ENCODE peak calls at places on chromosomes 1 and 21, in four cellular contexts. N is brain microvascular endothelial cell, P is prostate gland, A is colonic mucosa. L is an unnamed sample.

GRCh38 chr1:175116210-175116798 is 48.7 kb downstream of the TNN start:
- DNase-seq in P (no peak), N (no peak), A (no peak), L (no peak)

GRCh38 chr1:239987103-239987745 is 104.5 kb upstream of the FMN2 start:
- DNase-seq in N (peak; percentile 67), A (peak; percentile 30), P (no peak), L (no peak)

GRCh38 chr1:238681451-238681850 is 704.9 kb upstream of the CHRM3 start:
- DNase-seq in P (no peak), A (no peak), N (peak; percentile 64), L (peak; percentile 42)

GRCh38 chr1:224430511-224431113 is 4.0 kb downstream of the WDR26 start:
- DNase-seq in N (peak; percentile 67), P (no peak), A (peak; percentile 58), L (no peak)

GRCh38 chr1:81699234-81699633 is 101.5 kb upstream of the ADGRL2 start:
- DNase-seq in P (peak; percentile 41), A (no peak), N (peak; percentile 80), L (peak; percentile 16)

GRCh38 chr1:114113801-114114750 is 39.6 kb downstream of the SYT6 start:
- DNase-seq in P (no peak), A (no peak), N (peak; percentile 73), L (no peak)

GRCh38 chr1:168343566-168343965 is 62.9 kb downstream of the TBX19 start:
- DNase-seq in A (no peak), P (no peak), N (no peak), L (no peak)

GRCh38 chr1:25100151-25100841 is 132.0 kb downstream of the SYF2 start:
- DNase-seq in A (no peak), N (no peak), P (no peak), L (no peak)

GRCh38 chr1:34320081-34320480 is 143.4 kb downstream of the C1orf94 start:
- DNase-seq in P (no peak), A (no peak), N (no peak), L (no peak)

GRCh38 chr1:64356636-64357256 is 113.2 kb upstream of the CACHD1 start:
- DNase-seq in P (no peak), N (no peak), A (no peak), L (no peak)

GRCh38 chr1:192786617-192787016 is 22.2 kb upstream of the RGS2 start:
- DNase-seq in A (no peak), P (no peak), N (no peak), L (no peak)

GRCh38 chr21:44709426-44710293 is 1.7 kb downstream of the TSPEAR start:
- DNase-seq in A (peak; percentile 12), P (no peak), N (no peak), L (no peak)
- H3K4me3 ChIP-seq in A (no peak overlapping the region), P (no peak overlapping the region), N (no peak overlapping the region), L (no peak overlapping the region)

GRCh38 chr1:236394905-236395779 is 1.1 kb downstream of the EDARADD start:
- DNase-seq in A (peak; percentile 24), N (no peak), P (peak; percentile 52), L (no peak)
- TF ChIP-seq CTCF in A (no peak), N (no peak), P (no peak), L (no peak)

DNA sequence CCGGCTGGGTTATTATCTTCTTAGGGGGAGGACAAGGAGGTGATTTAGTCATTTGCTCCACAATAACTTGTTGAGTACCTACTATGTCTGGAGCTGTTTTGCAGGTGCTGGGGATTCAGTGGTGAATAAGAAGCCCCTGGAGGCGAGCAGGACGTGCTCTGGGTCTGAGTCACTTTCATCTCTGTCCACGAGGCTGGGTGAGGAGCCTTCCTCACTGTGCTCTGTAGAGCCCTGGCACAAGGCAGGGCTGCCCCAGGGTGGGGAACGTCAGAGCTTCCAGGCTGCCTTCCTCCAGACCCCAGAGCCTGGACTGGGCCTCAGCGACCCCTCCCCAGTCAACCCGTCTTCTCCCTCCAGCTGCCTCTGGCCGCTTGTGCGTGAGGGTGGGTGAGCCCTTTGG is 2.5 kb upstream of the PADI6 start:
- DNase-seq in P (no peak), N (peak; percentile 19), A (no peak), L (peak; percentile 0)
- H3K4me3 ChIP-seq in P (no peak overlapping the region), N (no peak overlapping the region), A (no peak overlapping the region), L (no peak overlapping the region)

GRCh38 chr1:14113271-14113670 is 413.3 kb downstream of the PRDM2 start:
- DNase-seq in N (no peak), P (no peak), A (no peak), L (no peak)

GRCh38 chr1:14111121-14111520 is 411.1 kb downstream of the PRDM2 start:
- DNase-seq in N (no peak), P (no peak), A (no peak), L (no peak)

GRCh38 chr1:14112613-14113012 is 412.6 kb downstream of the PRDM2 start:
- DNase-seq in N (no peak), A (no peak), P (no peak), L (no peak)

GRCh38 chr1:14115976-14116375 is 416.0 kb downstream of the PRDM2 start:
- DNase-seq in A (no peak), P (no peak), N (no peak), L (no peak)

DNA sequence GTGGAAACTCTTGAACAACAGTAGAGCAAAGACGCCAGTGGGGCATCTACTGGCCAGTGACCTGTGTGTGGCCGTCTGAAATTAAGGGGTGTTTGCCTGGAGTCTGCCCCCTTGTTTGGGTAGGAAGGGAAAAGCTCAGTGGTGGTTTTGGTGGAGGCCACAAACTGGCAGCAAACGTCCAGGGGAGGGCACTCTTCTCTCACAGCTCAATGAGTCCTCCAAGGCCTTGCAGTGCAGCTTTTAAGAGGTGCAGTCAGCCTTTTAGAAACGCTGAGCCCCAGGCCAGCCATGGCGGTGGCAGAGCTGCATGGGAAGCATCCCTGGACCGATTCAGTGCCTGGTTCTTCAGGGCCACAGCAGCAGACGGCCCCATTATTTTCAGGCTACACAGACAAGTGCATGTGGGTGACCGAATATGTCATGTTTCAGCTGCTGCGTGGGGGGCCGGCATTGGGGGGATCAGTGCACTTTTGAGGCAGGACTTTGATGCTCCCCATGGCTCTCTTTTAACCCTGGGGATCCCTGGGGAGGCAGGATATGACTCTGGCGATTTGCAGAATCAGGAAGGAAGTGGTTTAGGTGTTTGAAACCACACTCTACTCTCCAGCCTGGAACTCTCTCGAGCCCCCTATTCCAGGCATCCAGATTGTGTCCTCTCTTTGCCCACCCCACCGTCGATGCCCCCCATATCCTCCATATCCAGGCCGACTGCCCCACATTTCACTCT is 414.0 kb downstream of the PRDM2 start:
- DNase-seq in P (peak; percentile 33), N (no peak), A (peak; percentile 35), L (no peak)
- TF ChIP-seq CTCF in P (peak; percentile 59), N (no peak), A (no peak), L (peak; percentile 41)

DNA sequence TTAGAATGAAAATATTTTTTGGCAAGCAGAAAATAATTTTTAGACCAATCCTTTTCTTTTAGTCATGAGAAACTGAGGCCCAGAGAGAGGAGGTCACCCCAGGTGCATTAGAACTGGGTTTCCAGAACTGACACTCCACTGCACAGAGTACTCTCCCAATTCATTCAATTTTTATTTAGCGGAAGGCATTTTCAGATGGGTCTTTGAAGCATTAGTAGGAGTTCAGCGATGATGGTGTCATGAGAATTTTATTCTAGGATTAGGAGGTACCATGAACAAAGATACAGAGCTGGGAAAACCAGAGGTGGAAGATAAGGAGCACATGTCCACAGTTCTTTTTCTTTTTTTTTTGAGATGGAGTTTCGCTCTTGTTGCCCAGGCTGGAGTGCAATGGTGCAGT is 2.3 kb downstream of the PCSK9 start:
- DNase-seq in P (no peak), A (no peak), N (no peak), L (no peak)
- H3K4me3 ChIP-seq in P (no peak overlapping the region), A (peak overlapping the region; percentile 57), N (no peak overlapping the region), L (no peak overlapping the region)

GRCh38 chr1:158112994-158113758 is 67.5 kb upstream of the CD1D start:
- DNase-seq in N (no peak), A (peak; percentile 42), P (no peak), L (no peak)
- TF ChIP-seq CTCF in N (peak; percentile 24), A (peak; percentile 42), P (peak; percentile 47), L (peak; percentile 32)

DNA sequence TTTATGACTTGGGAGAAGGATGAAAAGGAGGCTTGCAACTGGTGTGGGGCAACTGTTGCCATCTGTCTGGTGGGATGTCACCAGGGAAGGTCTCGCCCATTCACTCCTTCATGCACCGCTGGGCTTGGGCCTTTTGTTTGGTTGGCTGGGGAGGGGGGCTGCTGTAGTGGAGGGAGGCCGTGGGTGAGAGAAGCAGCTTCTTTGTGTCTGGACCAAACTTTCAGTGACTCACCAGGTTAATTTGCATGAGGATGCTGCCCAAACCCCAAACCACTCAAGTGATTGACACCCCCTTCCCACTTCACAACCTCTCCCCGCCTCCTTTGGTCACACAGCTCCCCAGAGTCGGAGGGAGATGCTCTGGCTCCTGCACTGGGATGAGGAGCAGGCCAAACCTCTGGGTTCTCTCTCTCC is 19.7 kb downstream of the BTG2 start:
- DNase-seq in P (no peak), A (no peak), N (no peak), L (no peak)
- H3K4me3 ChIP-seq in P (no peak overlapping the region), A (no peak overlapping the region), N (no peak overlapping the region), L (no peak overlapping the region)